ENCODE peak calls at places on chromosome 2, in six cellular contexts. T is kidney tubule cell; H is NCI-H1417; A is RWPE1; Z is effector CD4-positive, alpha-beta T cell; L is naive thymus-derived CD8-positive, alpha-beta T cell. V is an unnamed sample.

GRCh38 chr2:216601632-216602409 is 31.4 kb upstream of the IGFBP2 start:
- DNase-seq in T (no peak), H (no peak), A (no peak), Z (no peak), L (no peak), V (no peak)

GRCh38 chr2:225486226-225486625 is 86.7 kb downstream of the NYAP2 start:
- DNase-seq in T (no peak), H (no peak), A (no peak), Z (no peak), L (no peak), V (no peak)

GRCh38 chr2:120906914-120907313 is 171.2 kb downstream of the GLI2 start:
- DNase-seq in T (no peak), H (no peak), A (no peak), Z (no peak), L (no peak), V (no peak)

GRCh38 chr2:233059547-233059796 is 670 bp upstream of the INPP5D start:
- DNase-seq in T (no peak), H (no peak), A (no peak), Z (no peak), L (no peak), V (no peak)

GRCh38 chr2:34423301-34423700 is 824.2 kb upstream of the FAM98A start:
- DNase-seq in T (no peak), H (no peak), A (no peak), Z (no peak), L (no peak), V (no peak)

GRCh38 chr2:204608261-204608660 is 63.0 kb downstream of the PARD3B start:
- DNase-seq in T (no peak), H (no peak), A (no peak), Z (no peak), L (no peak), V (no peak)

GRCh38 chr2:203918839-203919238 is 17.7 kb upstream of the ICOS start:
- DNase-seq in T (no peak), H (no peak), A (no peak), Z (no peak), L (no peak), V (no peak)

GRCh38 chr2:237358721-237359595 is 55.0 kb downstream of the COL6A3 start:
- DNase-seq in T (no peak), H (no peak), A (no peak), Z (no peak), L (no peak), V (no peak)

GRCh38 chr2:64277101-64277849 is 133.1 kb upstream of the PELI1 start:
- DNase-seq in T (peak; percentile 84), H (no peak), A (no peak), Z (no peak), L (no peak), V (no peak)

GRCh38 chr2:238955648-238956531 is 108.0 kb downstream of the TWIST2 start:
- DNase-seq in T (no peak), H (no peak), A (peak; percentile 27), Z (no peak), L (no peak), V (no peak)

GRCh38 chr2:230864605-230865323 is at the start of gene ITM2C:
- DNase-seq in T (peak; percentile 73), H (peak; percentile 60), A (peak; percentile 78), Z (peak; percentile 63), L (peak; percentile 81), V (peak; percentile 67)

GRCh38 chr2:120220756-120221155 is 2.4 kb downstream of the TMEM185B start:
- DNase-seq in T (no peak), H (no peak), A (no peak), Z (no peak), L (no peak), V (no peak)

GRCh38 chr2:33373986-33374385 is 102.5 kb upstream of the RASGRP3 start:
- DNase-seq in T (peak; percentile 24), H (no peak), A (no peak), Z (no peak), L (no peak), V (no peak)

GRCh38 chr2:189580662-189581353 is at the start of gene SLC40A1:
- DNase-seq in T (peak; percentile 67), H (peak; percentile 29), A (peak; percentile 21), Z (peak; percentile 56), L (peak; percentile 68), V (peak; percentile 73)

GRCh38 chr2:230700447-230700846 is 12.2 kb upstream of the CAB39 start:
- DNase-seq in T (no peak), H (no peak), A (no peak), Z (no peak), L (no peak), V (no peak)

GRCh38 chr2:119438128-119438656 is 6.5 kb downstream of the TMEM37 start:
- DNase-seq in T (peak; percentile 21), H (no peak), A (no peak), Z (no peak), L (no peak), V (no peak)

GRCh38 chr2:143254108-143254507 is 124.9 kb downstream of the ARHGAP15 start:
- DNase-seq in T (no peak), H (no peak), A (no peak), Z (peak; percentile 26), L (no peak), V (peak; percentile 38)

GRCh38 chr2:152525277-152525838 is 190.4 kb downstream of the FMNL2 start:
- DNase-seq in T (peak; percentile 86), H (no peak), A (peak; percentile 49), Z (no peak), L (no peak), V (no peak)

GRCh38 chr2:73337828-73338227 is 44.5 kb upstream of the EGR4 start:
- DNase-seq in T (no peak), H (no peak), A (no peak), Z (no peak), L (no peak), V (no peak)